ENCODE peak calls at places on chromosomes 16 and 17, in five cellular contexts. P, L, V, D and N are unnamed samples.

GRCh38 chr17:40541060-40541872 is 24.0 kb downstream of the CCR7 start:
- DNase-seq in V (no peak), L (no peak), P (peak), D (peak), N (no peak)

GRCh38 chr16:982152-983043 is 828 bp downstream of the SOX8 start:
- DNase-seq in V (no peak), P (no peak), D (no peak), L (no peak), N (no peak)

GRCh38 chr16:89261691-89262563 is 44.4 kb downstream of the ZNF778 start:
- DNase-seq in P (no peak), D (peak), V (no peak), L (no peak), N (peak)

GRCh38 chr16:67252806-67253497 is 4.2 kb downstream of the SLC9A5 start:
- DNase-seq in D (peak), L (no peak), P (no peak), V (no peak), N (no peak)

GRCh38 chr17:36657763-36658490 is 56.5 kb downstream of the MRM1 start:
- DNase-seq in D (peak), P (peak), V (peak), L (no peak), N (peak)

GRCh38 chr17:72518810-72519597 is 398.2 kb downstream of the SOX9 start:
- DNase-seq in P (no peak), D (no peak), V (peak), L (no peak), N (no peak)

GRCh38 chr16:19210175-19210924 is 42.3 kb downstream of the SYT17 start:
- DNase-seq in P (no peak), L (peak), V (no peak), D (no peak), N (no peak)

GRCh38 chr16:6663668-6664067 is 669.0 kb upstream of the RBFOX1 start:
- DNase-seq in P (no peak), V (no peak), D (no peak), L (no peak), N (no peak)

GRCh38 chr16:2196162-2196980 is at the start of gene CASKIN1:
- DNase-seq in L (no peak), P (no peak), V (no peak), D (no peak), N (no peak)

GRCh38 chr17:40556198-40556661 is 9.0 kb downstream of the CCR7 start:
- DNase-seq in V (no peak), P (no peak), L (no peak), D (peak), N (no peak)

GRCh38 chr16:58306327-58306726 is 11.5 kb upstream of the PRSS54 start:
- DNase-seq in P (peak), D (no peak), L (no peak), V (no peak), N (no peak)

GRCh38 chr17:75723201-75723930 is 2.1 kb downstream of the ITGB4 start:
- DNase-seq in V (peak), D (no peak), P (no peak), L (no peak), N (peak)

GRCh38 chr17:66548659-66549311 is 246.4 kb downstream of the PRKCA start:
- DNase-seq in P (no peak), L (no peak), V (no peak), D (no peak), N (no peak)

GRCh38 chr16:3112058-3112880 is at the start of gene ZNF205:
- DNase-seq in D (peak), L (no peak), P (peak), V (peak), N (peak)

GRCh38 chr17:73262676-73263642 is 1.3 kb upstream of the CPSF4L start:
- DNase-seq in D (peak), P (no peak), V (no peak), L (no peak), N (no peak)

GRCh38 chr16:27311449-27311831 is 2.3 kb upstream of the IL4R start:
- DNase-seq in P (no peak), D (no peak), L (no peak), V (no peak), N (no peak)

GRCh38 chr16:85353839-85354622 is 241.8 kb upstream of the CIBAR2 start:
- DNase-seq in D (no peak), V (no peak), L (no peak), P (no peak), N (no peak)

GRCh38 chr17:68328676-68329075 is 37.4 kb downstream of the ARSG start:
- DNase-seq in P (no peak), V (no peak), L (no peak), D (no peak), N (no peak)

GRCh38 chr17:79843475-79843916 is 4.3 kb upstream of the CBX4 start:
- DNase-seq in P (no peak), L (no peak), V (no peak), D (peak), N (no peak)

GRCh38 chr17:50361561-50362480 is 11.2 kb downstream of the MRPL27 start:
- DNase-seq in D (peak), V (no peak), P (peak), L (peak), N (no peak)

GRCh38 chr17:39653662-39654331 is 11.4 kb upstream of the TCAP start:
- DNase-seq in P (peak), L (no peak), V (peak), D (peak), N (peak)

GRCh38 chr17:77449373-77449907 is 308.7 kb downstream of the SEC14L1 start:
- DNase-seq in P (no peak), V (no peak), D (no peak), L (no peak), N (no peak)

GRCh38 chr17:50466371-50467113 is 2.1 kb downstream of the CHAD start:
- DNase-seq in V (no peak), D (peak), P (no peak), L (no peak), N (no peak)

GRCh38 chr17:68353121-68353521 is 61.8 kb downstream of the ARSG start:
- DNase-seq in V (no peak), P (no peak), D (no peak), L (no peak), N (no peak)

GRCh38 chr17:58504826-58505351 is 9.5 kb downstream of the MTMR4 start:
- DNase-seq in D (no peak), V (no peak), L (no peak), P (no peak), N (no peak)

GRCh38 chr17:43784628-43785101 is 4.4 kb downstream of the CFAP97D1 start:
- DNase-seq in V (no peak), D (no peak), L (no peak), P (no peak), N (no peak)

GRCh38 chr17:673200-673681 is 41.4 kb downstream of the VPS53 start:
- DNase-seq in L (peak), P (no peak), V (no peak), D (no peak), N (no peak)

GRCh38 chr17:47996201-47996600 is 25.3 kb downstream of the CDK5RAP3 start:
- DNase-seq in L (no peak), P (no peak), D (no peak), V (no peak), N (no peak)

GRCh38 chr17:725746-726145 is 6.7 kb upstream of the TLCD3A start:
- DNase-seq in P (no peak), L (no peak), V (no peak), D (no peak), N (no peak)

GRCh38 chr16:47359478-47359877 is 101.4 kb downstream of the ITFG1 start:
- DNase-seq in L (no peak), D (no peak), P (no peak), V (no peak), N (no peak)

GRCh38 chr17:17606416-17607000 is 15.0 kb upstream of the PEMT start:
- DNase-seq in D (no peak), P (no peak), L (no peak), V (no peak), N (no peak)

GRCh38 chr16:86618431-86619262 is 40.3 kb downstream of the FOXL1 start:
- DNase-seq in V (no peak), P (no peak), L (peak), D (peak), N (no peak)

GRCh38 chr16:52572656-52573055 is 25.7 kb upstream of the TOX3 start:
- DNase-seq in V (peak), L (no peak), P (no peak), D (no peak), N (no peak)

GRCh38 chr17:45784583-45785372 is 658 bp downstream of the CRHR1 start:
- DNase-seq in P (no peak), D (peak), V (peak), L (no peak), N (peak)

GRCh38 chr17:76673729-76674128 is 30.2 kb upstream of the ST6GALNAC1 start:
- DNase-seq in D (no peak), P (no peak), L (no peak), V (no peak), N (no peak)